ENCODE peak calls at places on chromosomes 16 and 17, in four cellular contexts. W is right lobe of liver, N is heart left ventricle, P is ovary. G is an unnamed sample.

GRCh38 chr16:72372646-72373045 is 200.7 kb upstream of the PMFBP1 start:
- DNase-seq in W (no peak), N (no peak), P (no peak), G (no peak)

GRCh38 chr17:82304826-82305726 is 12.3 kb downstream of the CD7 start:
- DNase-seq in P (no peak), N (no peak), W (no peak), G (no peak)

GRCh38 chr16:74699666-74700065 is 996 bp downstream of the MLKL start:
- DNase-seq in P (no peak), W (peak), N (no peak), G (no peak)

GRCh38 chr16:68700120-68700519 is 37.0 kb upstream of the CDH1 start:
- DNase-seq in N (no peak), W (no peak), P (no peak), G (peak)

GRCh38 chr16:53257001-53257400 is 177.3 kb upstream of the RBL2 start:
- DNase-seq in P (no peak), W (no peak), N (no peak), G (peak)

GRCh38 chr16:84485255-84486010 is 19.0 kb downstream of the MEAK7 start:
- DNase-seq in P (no peak), W (no peak), N (peak), G (no peak)

GRCh38 chr17:77439382-77440013 is 298.7 kb downstream of the SEC14L1 start:
- DNase-seq in N (no peak), P (no peak), W (no peak), G (no peak)

GRCh38 chr17:62641101-62641500 is 13.6 kb downstream of the MRC2 start:
- DNase-seq in W (peak), N (no peak), P (no peak), G (no peak)

GRCh38 chr17:15882058-15882720 is 62.7 kb upstream of the ADORA2B start:
- DNase-seq in N (no peak), P (no peak), W (no peak), G (no peak)
- TF ChIP-seq CTCF in N (no peak), P (no peak), W (no peak), G (peak)

GRCh38 chr17:41496803-41497484 is 7.2 kb upstream of the KRT36 start:
- DNase-seq in P (no peak), N (peak), W (peak), G (peak)
- TF ChIP-seq CTCF in P (no peak), N (peak), W (peak), G (peak)

DNA sequence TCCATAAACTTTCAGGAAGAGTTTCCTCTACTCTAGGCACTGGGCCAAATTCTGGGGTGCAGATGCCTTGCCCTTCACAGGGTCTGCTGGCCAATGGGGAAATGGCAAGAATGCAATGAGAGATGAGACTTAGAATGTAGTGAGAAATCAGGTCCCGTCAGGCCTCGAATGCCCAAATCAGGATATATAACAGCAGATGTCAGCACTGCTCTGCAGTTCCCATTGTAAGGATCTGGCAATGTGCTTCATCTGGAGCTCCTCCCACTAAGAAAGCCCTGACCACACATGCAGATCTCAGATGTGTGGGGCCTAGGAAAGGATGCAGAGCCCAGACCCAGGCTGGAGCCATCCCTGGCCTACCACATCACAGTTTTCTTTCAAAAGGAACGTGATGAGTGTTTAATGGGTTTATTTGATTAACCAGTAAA is 13.9 kb upstream of the LPCAT2 start:
- DNase-seq in N (peak), W (no peak), P (peak), G (peak)
- TF ChIP-seq CTCF in N (peak), W (peak), P (no peak), G (peak)

DNA sequence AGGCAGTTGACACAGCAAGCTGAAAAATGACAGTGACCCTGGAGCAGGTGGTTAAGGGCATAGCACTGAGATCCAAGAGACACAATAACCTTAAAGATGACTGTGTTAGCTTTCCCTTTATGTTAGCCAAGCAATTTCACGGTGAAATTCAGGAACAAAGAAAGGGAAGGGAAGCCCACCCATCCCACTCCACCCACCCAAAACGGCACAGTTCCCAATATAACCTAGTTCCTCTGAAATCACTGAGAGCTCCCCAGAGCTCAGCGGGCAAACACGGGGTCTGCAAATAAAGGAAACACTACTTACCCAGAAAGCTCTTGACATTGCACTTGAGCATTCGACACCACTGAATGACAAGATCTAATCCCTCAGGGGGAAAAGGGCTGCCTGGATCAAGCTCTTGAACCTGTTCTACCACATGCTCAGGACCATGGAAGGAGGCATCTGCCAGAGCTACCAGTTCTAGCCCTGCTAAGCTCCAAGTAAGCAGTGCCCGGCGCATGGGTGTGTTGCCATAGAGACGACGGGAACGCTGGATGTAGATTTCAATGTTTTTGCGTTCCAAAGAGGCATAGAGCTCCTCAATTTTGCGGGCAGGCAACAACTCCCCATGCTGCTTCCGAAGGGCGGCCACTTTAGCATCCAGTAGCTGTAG is 10.6 kb downstream of the BLTP2 start:
- DNase-seq in N (no peak), P (no peak), W (no peak), G (no peak)
- TF ChIP-seq CTCF in N (no peak), P (no peak), W (no peak), G (no peak)

GRCh38 chr16:29863669-29863984 is 601 bp upstream of the CDIPT start:
- DNase-seq in N (no peak), W (no peak), P (no peak), G (no peak)
- TF ChIP-seq CTCF in N (no peak), W (no peak), P (no peak), G (no peak)

GRCh38 chr16:1184156-1184868 is 31.4 kb downstream of the CACNA1H start:
- DNase-seq in N (no peak), W (no peak), P (no peak), G (no peak)
- TF ChIP-seq CTCF in N (no peak), W (no peak), P (no peak), G (no peak)

GRCh38 chr17:72602517-72603345 is 481.9 kb downstream of the SOX9 start:
- DNase-seq in P (no peak), W (no peak), N (no peak), G (peak)
- TF ChIP-seq CTCF in P (no peak), W (no peak), N (no peak), G (peak)